ENCODE peak calls at places on chromosomes 7 and 10, in four cellular contexts. C is NCI-H1105, T is T-helper 17 cell, G is MG63. L is an unnamed sample.

GRCh38 chr10:75404335-75405200 is 3.0 kb upstream of the ZNF503 start:
- DNase-seq in C (peak; percentile 52), T (no peak), G (no peak), L (no peak)

GRCh38 chr10:81873932-81874816 is 820 bp upstream of the NRG3 start:
- DNase-seq in C (no peak), T (no peak), G (no peak), L (no peak)

GRCh38 chr7:42624471-42624870 is 287.4 kb downstream of the C7orf25 start:
- DNase-seq in C (no peak), T (no peak), G (no peak), L (no peak)

GRCh38 chr7:33733865-33734650 is 171.3 kb upstream of the BMPER start:
- DNase-seq in C (peak; percentile 45), T (no peak), G (no peak), L (no peak)

GRCh38 chr7:3244241-3244814 is 56.7 kb upstream of the SDK1 start:
- DNase-seq in C (no peak), T (no peak), G (peak; percentile 57), L (no peak)

GRCh38 chr10:7787150-7787856 is 490 bp downstream of the KIN start:
- DNase-seq in C (no peak), T (no peak), G (no peak), L (no peak)

GRCh38 chr10:92690211-92691041 is 671 bp downstream of the HHEX start:
- DNase-seq in C (no peak), T (peak; percentile 45), G (peak; percentile 84), L (peak; percentile 88)

GRCh38 chr7:13047061-13047460 is 359.6 kb downstream of the ARL4A start:
- DNase-seq in C (no peak), T (no peak), G (no peak), L (no peak)

GRCh38 chr10:12549297-12549696 is 199.9 kb downstream of the CAMK1D start:
- DNase-seq in C (no peak), T (no peak), G (no peak), L (no peak)

GRCh38 chr10:125762692-125763648 is 12.7 kb downstream of the MMP21 start:
- DNase-seq in C (no peak), T (no peak), G (no peak), L (no peak)

GRCh38 chr7:41339913-41340676 is 362.8 kb downstream of the INHBA start:
- DNase-seq in C (no peak), T (no peak), G (no peak), L (no peak)

GRCh38 chr7:94906035-94906796 is 1.2 kb upstream of the PPP1R9A start:
- DNase-seq in C (no peak), T (no peak), G (no peak), L (no peak)

GRCh38 chr10:11478807-11479206 is 132.6 kb downstream of the USP6NL start:
- DNase-seq in C (no peak), T (no peak), G (no peak), L (no peak)

GRCh38 chr10:122662231-122662630 is 37.4 kb downstream of the C10orf120 start:
- DNase-seq in C (no peak), T (no peak), G (no peak), L (no peak)